ENCODE peak calls at places on chromosomes 1 and 21, in four cellular contexts. G, H, Y and N are unnamed samples.

GRCh38 chr1:198937231-198938031 is 298.6 kb downstream of the PTPRC start:
- DNase-seq in G (peak), H (peak), Y (peak), N (peak)

GRCh38 chr1:55684131-55684650 is 469.0 kb upstream of the USP24 start:
- DNase-seq in H (no peak), G (peak), Y (no peak), N (no peak)

GRCh38 chr1:109780982-109781381 is 17.3 kb upstream of the EPS8L3 start:
- DNase-seq in Y (no peak), G (no peak), H (no peak), N (no peak)

GRCh38 chr1:100423832-100424337 is 71.6 kb downstream of the CDC14A start:
- DNase-seq in H (peak), G (no peak), Y (no peak), N (no peak)

GRCh38 chr1:45359882-45360513 is 19.8 kb upstream of the MUTYH start:
- DNase-seq in H (peak), G (peak), Y (peak), N (no peak)

GRCh38 chr1:87115317-87115885 is 201.0 kb downstream of the HS2ST1 start:
- DNase-seq in Y (no peak), G (no peak), H (no peak), N (no peak)

GRCh38 chr1:18191037-18191867 is 83.7 kb downstream of the IGSF21 start:
- DNase-seq in G (no peak), Y (no peak), H (no peak), N (no peak)

GRCh38 chr1:165879946-165880345 is 52.5 kb downstream of the UCK2 start:
- DNase-seq in G (no peak), Y (no peak), H (no peak), N (no peak)

GRCh38 chr1:98051065-98051675 is 130.3 kb upstream of the DPYD start:
- DNase-seq in G (no peak), Y (peak), H (peak), N (no peak)

GRCh38 chr1:237386362-237387143 is 344.6 kb downstream of the RYR2 start:
- DNase-seq in Y (no peak), G (no peak), H (no peak), N (peak)

GRCh38 chr1:44707112-44707881 is 23.7 kb downstream of the RNU5D-1 start:
- DNase-seq in H (no peak), Y (peak), G (no peak), N (no peak)

GRCh38 chr1:48817505-48818114 is 40.9 kb upstream of the BEND5 start:
- DNase-seq in G (no peak), H (no peak), Y (peak), N (no peak)

GRCh38 chr1:63774617-63775417 is 1.0 kb downstream of the ROR1 start:
- DNase-seq in G (no peak), Y (peak), H (no peak), N (no peak)

GRCh38 chr1:180917306-180918065 is 4.8 kb downstream of the KIAA1614 start:
- DNase-seq in G (no peak), Y (no peak), H (no peak), N (no peak)

GRCh38 chr1:223859037-223859436 is 13.3 kb upstream of the TP53BP2 start:
- DNase-seq in Y (no peak), G (no peak), H (no peak), N (no peak)

GRCh38 chr1:6026095-6026809 is 19.4 kb upstream of the KCNAB2 start:
- DNase-seq in H (peak), Y (peak), G (no peak), N (no peak)

GRCh38 chr1:66380452-66381212 is 153.3 kb upstream of the SGIP1 start:
- DNase-seq in Y (no peak), G (no peak), H (no peak), N (no peak)

GRCh38 chr21:43597052-43597451 is 62.2 kb downstream of the HSF2BP start:
- DNase-seq in G (no peak), Y (peak), H (no peak), N (no peak)

GRCh38 chr1:197783510-197783948 is 8.2 kb upstream of the DENND1B start:
- DNase-seq in H (no peak), Y (peak), G (no peak), N (no peak)